ENCODE peak calls at places on chromosome 6, in four cellular contexts. One of them, this sample, is unnamed.

GRCh38 chr6:103798166-103798565 is 1061.6 kb downstream of the HACE1 start:
- DNase-seq in cardiac muscle cell: no peak
- DNase-seq in suprapubic skin: no peak
- DNase-seq in HCT116: no peak
- DNase-seq in this sample: no peak

GRCh38 chr6:18260448-18261106 is 3.8 kb downstream of the DEK start:
- DNase-seq in suprapubic skin: no peak
- DNase-seq in cardiac muscle cell: no peak
- DNase-seq in HCT116: no peak
- DNase-seq in this sample: peak

GRCh38 chr6:14703586-14703985 is 542.3 kb upstream of the JARID2 start:
- DNase-seq in cardiac muscle cell: no peak
- DNase-seq in suprapubic skin: no peak
- DNase-seq in HCT116: no peak
- DNase-seq in this sample: peak

GRCh38 chr6:28747083-28747630 is 176.6 kb downstream of the TRIM27 start:
- DNase-seq in cardiac muscle cell: no peak
- DNase-seq in suprapubic skin: no peak
- DNase-seq in HCT116: no peak
- DNase-seq in this sample: no peak

GRCh38 chr6:117168296-117169059 is 96.9 kb upstream of the VGLL2 start:
- DNase-seq in cardiac muscle cell: no peak
- DNase-seq in HCT116: no peak
- DNase-seq in suprapubic skin: no peak
- DNase-seq in this sample: no peak

GRCh38 chr6:170173416-170173990 is 117.4 kb downstream of the DLL1 start:
- DNase-seq in cardiac muscle cell: no peak
- DNase-seq in suprapubic skin: no peak
- DNase-seq in HCT116: no peak
- DNase-seq in this sample: no peak

GRCh38 chr6:30062471-30063178 is 1.6 kb downstream of the POLR1H start:
- DNase-seq in HCT116: no peak
- DNase-seq in suprapubic skin: no peak
- DNase-seq in cardiac muscle cell: no peak
- DNase-seq in this sample: no peak

GRCh38 chr6:32410906-32411305 is 3.9 kb upstream of the BTNL2 start:
- DNase-seq in suprapubic skin: no peak
- DNase-seq in HCT116: no peak
- DNase-seq in cardiac muscle cell: no peak
- DNase-seq in this sample: no peak

GRCh38 chr6:159110013-159110412 is 59.2 kb upstream of the FNDC1 start:
- DNase-seq in cardiac muscle cell: peak
- DNase-seq in HCT116: peak
- DNase-seq in suprapubic skin: no peak
- DNase-seq in this sample: peak

GRCh38 chr6:154931741-154932424 is 63.2 kb upstream of the TIAM2 start:
- DNase-seq in suprapubic skin: no peak
- DNase-seq in HCT116: no peak
- DNase-seq in cardiac muscle cell: no peak
- DNase-seq in this sample: peak

GRCh38 chr6:168981187-168981586 is 272.5 kb downstream of the THBS2 start:
- DNase-seq in HCT116: no peak
- DNase-seq in suprapubic skin: no peak
- DNase-seq in cardiac muscle cell: no peak
- DNase-seq in this sample: no peak

GRCh38 chr6:98832282-98833100 is 1.9 kb upstream of the POU3F2 start:
- DNase-seq in suprapubic skin: no peak
- DNase-seq in HCT116: no peak
- DNase-seq in cardiac muscle cell: peak
- DNase-seq in this sample: peak

GRCh38 chr6:163404825-163405265 is 9.7 kb upstream of the QKI start:
- DNase-seq in HCT116: no peak
- DNase-seq in suprapubic skin: peak
- DNase-seq in cardiac muscle cell: peak
- DNase-seq in this sample: peak

GRCh38 chr6:8054276-8054675 is 9.9 kb downstream of the BLOC1S5 start:
- DNase-seq in suprapubic skin: no peak
- DNase-seq in cardiac muscle cell: no peak
- DNase-seq in HCT116: no peak
- DNase-seq in this sample: peak

DNA sequence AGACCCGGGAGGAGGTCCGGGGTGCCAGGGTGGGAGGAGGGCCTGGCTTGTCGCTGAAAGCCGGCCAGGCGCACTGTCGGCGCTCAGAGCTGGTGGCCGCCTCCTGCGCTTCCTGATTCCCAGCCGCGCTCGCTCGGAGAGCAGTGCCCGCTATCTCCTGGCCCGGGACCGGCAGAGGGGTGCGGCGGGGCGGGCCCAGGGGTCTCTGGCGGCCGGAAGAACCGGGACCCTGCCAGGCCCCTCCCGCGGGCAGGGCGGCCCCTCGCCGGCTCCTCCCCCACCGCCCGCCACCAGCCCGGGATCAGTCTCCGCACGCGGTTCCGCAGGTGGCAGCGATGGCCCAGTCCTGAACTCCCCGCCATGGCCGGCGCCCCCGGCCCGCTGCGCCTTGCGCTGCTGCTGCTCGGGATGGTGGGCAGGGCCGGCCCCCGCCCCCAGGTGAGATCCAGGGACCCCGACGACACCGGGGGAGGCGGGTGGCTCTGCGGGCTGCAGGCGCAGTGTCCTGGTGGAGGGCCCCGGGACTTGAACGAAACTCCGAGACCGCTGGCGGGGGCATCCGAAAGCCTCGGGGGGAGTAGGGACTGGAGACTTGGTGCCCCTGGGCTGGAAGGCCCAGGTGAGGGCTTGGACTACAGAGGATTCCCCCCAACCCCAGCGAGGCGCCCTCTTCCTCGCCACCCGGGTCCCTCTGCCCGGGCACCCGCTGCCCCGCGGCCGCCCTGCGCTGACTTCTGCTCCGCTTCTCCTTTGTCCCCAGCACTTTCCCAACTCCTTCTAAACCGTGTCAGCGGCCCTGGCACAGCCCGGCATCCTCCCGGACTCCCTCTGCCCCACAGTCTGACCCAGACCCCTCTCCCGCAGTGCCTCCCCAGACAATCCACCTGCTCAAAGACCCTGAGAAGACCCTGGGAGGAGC is at the start of gene GLP1R:
- DNase-seq in suprapubic skin: no peak
- DNase-seq in HCT116: no peak
- DNase-seq in cardiac muscle cell: peak
- DNase-seq in this sample: no peak
- H3K4me3 ChIP-seq in suprapubic skin: peak
- H3K4me3 ChIP-seq in HCT116: no peak
- H3K4me3 ChIP-seq in cardiac muscle cell: peak
- H3K4me3 ChIP-seq in this sample: no peak

GRCh38 chr6:70790483-70790882 is 122.8 kb downstream of the SMAP1 start:
- DNase-seq in suprapubic skin: no peak
- DNase-seq in cardiac muscle cell: no peak
- DNase-seq in HCT116: no peak
- DNase-seq in this sample: peak
- TF ChIP-seq CTCF in suprapubic skin: no peak
- TF ChIP-seq CTCF in cardiac muscle cell: no peak
- TF ChIP-seq CTCF in HCT116: no peak
- TF ChIP-seq CTCF in this sample: no peak

GRCh38 chr6:81748946-81749345 is 3.5 kb downstream of the TENT5A start:
- DNase-seq in suprapubic skin: no peak
- DNase-seq in cardiac muscle cell: no peak
- DNase-seq in HCT116: no peak
- DNase-seq in this sample: peak
- H3K4me3 ChIP-seq in suprapubic skin: peak
- H3K4me3 ChIP-seq in cardiac muscle cell: no peak
- H3K4me3 ChIP-seq in HCT116: no peak
- H3K4me3 ChIP-seq in this sample: peak

GRCh38 chr6:22145823-22146379 is 150.9 kb downstream of the PRL start:
- DNase-seq in cardiac muscle cell: peak
- DNase-seq in HCT116: no peak
- DNase-seq in suprapubic skin: peak
- DNase-seq in this sample: peak
- TF ChIP-seq CTCF in cardiac muscle cell: peak
- TF ChIP-seq CTCF in HCT116: no peak
- TF ChIP-seq CTCF in suprapubic skin: no peak
- TF ChIP-seq CTCF in this sample: peak

GRCh38 chr6:35663447-35664235 is 25.1 kb downstream of the FKBP5 start:
- DNase-seq in suprapubic skin: no peak
- DNase-seq in cardiac muscle cell: peak
- DNase-seq in HCT116: no peak
- DNase-seq in this sample: peak

GRCh38 chr6:35665573-35665972 is 23.1 kb downstream of the FKBP5 start:
- DNase-seq in suprapubic skin: no peak
- DNase-seq in HCT116: no peak
- DNase-seq in cardiac muscle cell: no peak
- DNase-seq in this sample: no peak

GRCh38 chr6:35664945-35665344 is 23.8 kb downstream of the FKBP5 start:
- DNase-seq in HCT116: no peak
- DNase-seq in suprapubic skin: no peak
- DNase-seq in cardiac muscle cell: no peak
- DNase-seq in this sample: no peak

GRCh38 chr6:35668096-35668495 is 20.6 kb downstream of the FKBP5 start:
- DNase-seq in HCT116: no peak
- DNase-seq in suprapubic skin: no peak
- DNase-seq in cardiac muscle cell: no peak
- DNase-seq in this sample: no peak

GRCh38 chr6:35663001-35663400 is 25.7 kb downstream of the FKBP5 start:
- DNase-seq in suprapubic skin: no peak
- DNase-seq in HCT116: no peak
- DNase-seq in cardiac muscle cell: peak
- DNase-seq in this sample: peak
- H3K4me3 ChIP-seq in suprapubic skin: peak
- H3K4me3 ChIP-seq in HCT116: no peak
- H3K4me3 ChIP-seq in cardiac muscle cell: no peak
- H3K4me3 ChIP-seq in this sample: no peak

DNA sequence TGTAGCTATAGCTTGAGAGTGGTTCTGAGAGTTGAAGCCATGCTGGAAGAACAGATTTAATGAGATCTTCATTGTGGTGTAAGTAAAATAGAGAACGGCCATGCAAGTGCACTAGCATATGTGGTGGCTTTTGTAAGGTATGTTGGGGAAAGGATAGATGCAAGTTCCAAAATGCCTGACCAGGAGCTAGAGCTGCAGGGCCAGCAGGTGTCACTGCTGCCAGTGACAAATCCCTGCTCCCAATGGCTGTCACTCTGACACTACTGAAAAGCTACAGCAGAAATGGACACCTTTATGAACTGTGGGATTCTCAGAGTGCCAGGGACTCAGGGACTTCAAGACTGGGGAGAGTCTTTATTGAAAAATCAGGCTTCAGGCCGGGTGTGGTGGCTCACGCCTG is 23.1 kb upstream of the VIP start:
- DNase-seq in suprapubic skin: no peak
- DNase-seq in cardiac muscle cell: no peak
- DNase-seq in HCT116: no peak
- DNase-seq in this sample: no peak
- TF ChIP-seq CTCF in suprapubic skin: no peak
- TF ChIP-seq CTCF in cardiac muscle cell: no peak
- TF ChIP-seq CTCF in HCT116: peak
- TF ChIP-seq CTCF in this sample: no peak

DNA sequence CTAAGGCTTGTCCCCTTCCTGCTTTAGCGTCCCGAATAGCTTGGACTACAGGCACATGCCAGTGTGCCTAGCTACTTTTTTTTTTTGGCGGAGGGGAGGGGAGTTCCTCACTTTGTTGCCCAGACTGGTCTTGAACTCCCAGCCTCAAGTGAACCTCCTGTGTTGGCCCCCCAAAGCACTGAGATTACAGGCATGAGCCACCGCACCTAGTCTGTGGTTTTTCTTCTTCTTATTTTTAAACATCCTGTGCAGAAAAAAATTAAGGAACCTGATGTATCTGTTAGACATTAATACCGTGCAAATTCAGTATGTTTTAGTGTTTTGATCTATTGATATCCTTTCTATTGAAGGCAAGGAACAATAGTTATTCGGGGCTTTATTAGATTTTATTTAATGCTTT is 25.7 kb downstream of the HIVEP1 start:
- DNase-seq in HCT116: no peak
- DNase-seq in suprapubic skin: no peak
- DNase-seq in cardiac muscle cell: no peak
- DNase-seq in this sample: no peak
- H3K4me3 ChIP-seq in HCT116: no peak
- H3K4me3 ChIP-seq in suprapubic skin: no peak
- H3K4me3 ChIP-seq in cardiac muscle cell: no peak
- H3K4me3 ChIP-seq in this sample: no peak

GRCh38 chr6:138614151-138614550 is 114.9 kb upstream of the NHSL1 start:
- DNase-seq in suprapubic skin: no peak
- DNase-seq in HCT116: no peak
- DNase-seq in cardiac muscle cell: no peak
- DNase-seq in this sample: no peak
- TF ChIP-seq CTCF in suprapubic skin: no peak
- TF ChIP-seq CTCF in HCT116: no peak
- TF ChIP-seq CTCF in cardiac muscle cell: no peak
- TF ChIP-seq CTCF in this sample: no peak